ENCODE peak calls at places on chromosomes 6 and 20, in seven cellular contexts. V, Q, R, E, X, K and N are unnamed samples.

GRCh38 chr20:52004720-52005119 is 186.9 kb downstream of the ZFP64 start:
- DNase-seq in Q (no peak), E (peak; percentile 25), X (no peak), V (no peak), R (no peak), K (no peak), N (peak; percentile 72)

GRCh38 chr6:10528170-10528981 is 7.2 kb downstream of the GCNT2 start:
- DNase-seq in X (no peak), R (peak; percentile 30), K (no peak), V (peak; percentile 40), Q (no peak), E (peak; percentile 62), N (peak; percentile 55)

GRCh38 chr6:161369339-161369738 is 95.5 kb upstream of the AGPAT4 start:
- DNase-seq in Q (no peak), X (no peak), E (peak; percentile 78), V (peak; percentile 43), K (peak; percentile 98), R (no peak), N (peak; percentile 81)

GRCh38 chr6:168638497-168639072 is 197.6 kb downstream of the SMOC2 start:
- DNase-seq in E (no peak), R (no peak), K (no peak), V (no peak), X (no peak), Q (no peak), N (no peak)

GRCh38 chr6:150987371-150987828 is 121.9 kb downstream of the MTHFD1L start:
- DNase-seq in Q (no peak), X (no peak), R (no peak), V (no peak), E (no peak), K (peak; percentile 84), N (no peak)

GRCh38 chr20:61353261-61353995 is 101.4 kb downstream of the CDH4 start:
- DNase-seq in R (no peak), E (peak; percentile 18), Q (no peak), X (no peak), K (no peak), V (peak; percentile 19), N (peak; percentile 37)

GRCh38 chr6:170096191-170096802 is 194.6 kb downstream of the DLL1 start:
- DNase-seq in X (peak; percentile 41), R (peak; percentile 21), Q (no peak), K (no peak), E (no peak), V (no peak), N (no peak)

GRCh38 chr6:87110639-87111038 is 15.7 kb upstream of the CGA start:
- DNase-seq in X (no peak), Q (no peak), R (no peak), E (no peak), V (no peak), K (no peak), N (no peak)

GRCh38 chr6:116210750-116211425 is 43.0 kb downstream of the TSPYL4 start:
- DNase-seq in X (no peak), E (no peak), K (peak; percentile 86), R (no peak), Q (no peak), V (peak; percentile 96), N (peak; percentile 74)

GRCh38 chr6:47752801-47753200 is 29.0 kb upstream of the OPN5 start:
- DNase-seq in E (no peak), R (no peak), K (no peak), X (no peak), Q (no peak), V (no peak), N (no peak)

DNA sequence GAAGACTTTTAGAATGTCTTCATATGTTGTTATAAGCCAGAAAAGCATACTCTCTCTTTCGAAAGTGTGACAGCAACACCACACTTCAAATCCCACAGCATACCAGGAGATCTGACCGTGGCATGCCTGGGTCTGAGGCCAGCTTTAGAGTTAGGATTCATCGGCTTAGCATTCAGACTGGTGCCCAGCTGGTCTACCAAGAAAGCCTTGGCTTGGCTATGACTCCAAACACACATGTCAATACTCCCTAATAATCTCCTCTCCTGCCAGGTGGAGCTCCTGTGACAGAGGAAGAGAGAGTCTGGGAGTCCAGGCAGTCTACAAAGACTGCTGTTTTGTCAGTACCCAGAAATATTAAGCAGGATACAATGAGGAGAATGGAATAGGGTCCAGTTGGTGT is 77.1 kb upstream of the MAN1A1 start:
- DNase-seq in Q (no peak), V (no peak), K (peak; percentile 40), X (no peak), E (no peak), R (no peak), N (no peak)
- H2BK120ac ChIP-seq in Q (no peak overlapping the region), V (no peak overlapping the region), K (no peak overlapping the region), X (no peak overlapping the region), E (no peak overlapping the region), R (no peak overlapping the region), N (no peak overlapping the region)

GRCh38 chr20:18928626-18929025 is 115.0 kb downstream of the SCP2D1 start:
- DNase-seq in Q (no peak), V (no peak), K (no peak), R (no peak), X (no peak), E (no peak), N (no peak)
- H3K18ac ChIP-seq in Q (no peak overlapping the region), V (no peak overlapping the region), K (no peak overlapping the region), R (no peak overlapping the region), X (no peak overlapping the region), E (no peak overlapping the region), N (no peak overlapping the region)

GRCh38 chr6:119173249-119174084 is 95.0 kb upstream of the FAM184A start:
- DNase-seq in R (no peak), E (no peak), X (no peak), K (peak; percentile 29), Q (no peak), V (no peak), N (no peak)

GRCh38 chr6:119172813-119173212 is 94.3 kb upstream of the FAM184A start:
- DNase-seq in V (no peak), Q (no peak), E (peak; percentile 35), R (no peak), K (peak; percentile 19), X (no peak), N (peak; percentile 13)

GRCh38 chr6:119176445-119176844 is 98.0 kb upstream of the FAM184A start:
- DNase-seq in K (no peak), X (no peak), Q (no peak), E (no peak), V (no peak), R (no peak), N (no peak)

GRCh38 chr6:119174085-119174445 is 95.6 kb upstream of the FAM184A start:
- DNase-seq in K (no peak), V (no peak), R (no peak), X (no peak), E (no peak), Q (no peak), N (no peak)

GRCh38 chr6:119174879-119175817 is 96.7 kb upstream of the FAM184A start:
- DNase-seq in Q (no peak), V (no peak), R (no peak), X (no peak), E (no peak), K (peak; percentile 58), N (peak; percentile 57)
- H2BK120ac ChIP-seq in Q (no peak overlapping the region), V (no peak overlapping the region), R (no peak overlapping the region), X (no peak overlapping the region), E (no peak overlapping the region), K (no peak overlapping the region), N (no peak overlapping the region)

GRCh38 chr6:135090819-135091218 is 36.2 kb upstream of the HBS1L start:
- DNase-seq in Q (no peak), R (no peak), X (no peak), V (no peak), K (no peak), E (no peak), N (no peak)
- H3K18ac ChIP-seq in Q (no peak overlapping the region), R (no peak overlapping the region), X (no peak overlapping the region), V (no peak overlapping the region), K (no peak overlapping the region), E (no peak overlapping the region), N (no peak overlapping the region)

GRCh38 chr6:69801225-69801624 is 4.4 kb upstream of the LMBRD1 start:
- DNase-seq in E (no peak), Q (no peak), V (peak; percentile 37), R (no peak), K (no peak), X (no peak), N (no peak)
- H2BK120ac ChIP-seq in E (no peak overlapping the region), Q (no peak overlapping the region), V (no peak overlapping the region), R (no peak overlapping the region), K (no peak overlapping the region), X (no peak overlapping the region), N (no peak overlapping the region)